ENCODE peak calls at places on chromosomes 13 and 19, in eight cellular contexts. G is AG04450; S is aorta; U is mesendoderm; B is K562; A is effector memory CD4-positive, alpha-beta T cell; E is CD4-positive, CD25-positive, alpha-beta regulatory T cell; Y is stomach. C is an unnamed sample.

GRCh38 chr19:49879243-49879960 is 1.9 kb downstream of the TBC1D17 start:
- DNase-seq in Y (no peak), U (peak), S (no peak), A (no peak), B (no peak), G (no peak), E (no peak), C (no peak)

GRCh38 chr13:27975579-27976361 is 6.7 kb upstream of the CDX2 start:
- DNase-seq in E (no peak), A (no peak), U (no peak), Y (peak), S (no peak), G (no peak), B (no peak), C (no peak)

GRCh38 chr19:22595918-22596341 is 38.2 kb upstream of the ZNF492 start:
- DNase-seq in E (no peak), S (peak), U (no peak), B (peak), G (no peak), A (no peak), Y (no peak), C (no peak)

GRCh38 chr19:43562698-43563241 is 12.6 kb downstream of the XRCC1 start:
- DNase-seq in E (peak), U (no peak), A (peak), B (no peak), G (peak), S (peak), Y (peak), C (no peak)

GRCh38 chr13:87907202-87907601 is 236.0 kb downstream of the SLITRK5 start:
- DNase-seq in B (no peak), S (no peak), A (no peak), E (no peak), G (no peak), U (no peak), Y (no peak), C (no peak)

GRCh38 chr13:34107814-34108213 is 289.9 kb downstream of the RFC3 start:
- DNase-seq in B (no peak), A (no peak), Y (no peak), E (no peak), S (no peak), U (no peak), G (no peak), C (no peak)

GRCh38 chr19:2949939-2950285 is 5.1 kb upstream of the ZNF77 start:
- DNase-seq in U (peak), S (no peak), B (peak), A (no peak), Y (peak), G (no peak), E (no peak), C (peak)

GRCh38 chr13:113774177-113775107 is 15.4 kb downstream of the TMEM255B start:
- DNase-seq in Y (peak), U (no peak), G (no peak), B (no peak), A (no peak), S (no peak), E (no peak), C (no peak)

GRCh38 chr13:33249066-33249465 is 36.5 kb downstream of the STARD13 start:
- DNase-seq in B (no peak), G (no peak), Y (no peak), E (no peak), A (no peak), U (no peak), S (no peak), C (no peak)

GRCh38 chr19:16315825-16316505 is 8.7 kb upstream of the KLF2 start:
- DNase-seq in A (no peak), U (no peak), E (no peak), S (peak), B (peak), Y (no peak), G (peak), C (no peak)

GRCh38 chr19:40750035-40750284 is 317 bp downstream of the ACTMAP start:
- DNase-seq in A (no peak), B (no peak), Y (no peak), E (no peak), G (no peak), U (no peak), S (no peak), C (no peak)

GRCh38 chr13:67258482-67258881 is 28.3 kb upstream of the PCDH9 start:
- DNase-seq in B (no peak), A (no peak), S (no peak), E (no peak), U (peak), G (no peak), Y (no peak), C (no peak)

GRCh38 chr19:51016798-51017683 is 2.5 kb downstream of the KLK10 start:
- DNase-seq in Y (peak), B (peak), U (peak), G (no peak), A (no peak), E (no peak), S (peak), C (peak)

GRCh38 chr19:18522124-18522861 is 423 bp upstream of the ELL start:
- DNase-seq in U (peak), Y (peak), S (peak), E (peak), G (peak), B (peak), A (peak), C (peak)

GRCh38 chr13:88074794-88075509 is 403.8 kb downstream of the SLITRK5 start:
- DNase-seq in G (no peak), B (no peak), E (no peak), Y (no peak), A (no peak), S (no peak), U (no peak), C (no peak)

GRCh38 chr19:3369337-3370213 is 3.2 kb downstream of the NFIC start:
- DNase-seq in S (peak), G (no peak), U (peak), A (no peak), B (peak), Y (peak), E (no peak), C (no peak)

GRCh38 chr19:4624733-4625362 is 14.5 kb upstream of the TNFAIP8L1 start:
- DNase-seq in S (no peak), Y (no peak), A (no peak), E (no peak), G (no peak), U (peak), B (peak), C (peak)

GRCh38 chr13:37342205-37342604 is 236.7 kb upstream of the CSNK1A1L start:
- DNase-seq in E (no peak), A (no peak), B (no peak), Y (no peak), S (no peak), U (no peak), G (no peak), C (no peak)

GRCh38 chr19:12641456-12641855 is 25.1 kb downstream of the MAN2B1 start:
- DNase-seq in A (no peak), S (no peak), B (no peak), U (no peak), E (no peak), Y (no peak), G (no peak), C (no peak)
- H3K27ac ChIP-seq in A (no peak), S (no peak), B (no peak), U (no peak), E (no peak), Y (no peak), G (no peak), C (no peak)

GRCh38 chr19:46493236-46494114 is 2.2 kb downstream of the PNMA8B start:
- DNase-seq in U (peak), B (no peak), S (peak), A (no peak), G (no peak), E (peak), Y (no peak), C (no peak)

GRCh38 chr19:46495789-46496099 is at the start of gene PNMA8B:
- DNase-seq in Y (no peak), S (peak), A (no peak), U (peak), E (peak), B (peak), G (no peak), C (peak)

GRCh38 chr19:46492841-46493235 is 2.8 kb downstream of the PNMA8B start:
- DNase-seq in A (no peak), U (no peak), B (no peak), E (no peak), S (peak), G (no peak), Y (no peak), C (no peak)

GRCh38 chr19:46494936-46495788 is 505 bp downstream of the PNMA8B start:
- DNase-seq in B (no peak), Y (no peak), E (no peak), U (no peak), G (no peak), A (no peak), S (peak), C (no peak)

DNA sequence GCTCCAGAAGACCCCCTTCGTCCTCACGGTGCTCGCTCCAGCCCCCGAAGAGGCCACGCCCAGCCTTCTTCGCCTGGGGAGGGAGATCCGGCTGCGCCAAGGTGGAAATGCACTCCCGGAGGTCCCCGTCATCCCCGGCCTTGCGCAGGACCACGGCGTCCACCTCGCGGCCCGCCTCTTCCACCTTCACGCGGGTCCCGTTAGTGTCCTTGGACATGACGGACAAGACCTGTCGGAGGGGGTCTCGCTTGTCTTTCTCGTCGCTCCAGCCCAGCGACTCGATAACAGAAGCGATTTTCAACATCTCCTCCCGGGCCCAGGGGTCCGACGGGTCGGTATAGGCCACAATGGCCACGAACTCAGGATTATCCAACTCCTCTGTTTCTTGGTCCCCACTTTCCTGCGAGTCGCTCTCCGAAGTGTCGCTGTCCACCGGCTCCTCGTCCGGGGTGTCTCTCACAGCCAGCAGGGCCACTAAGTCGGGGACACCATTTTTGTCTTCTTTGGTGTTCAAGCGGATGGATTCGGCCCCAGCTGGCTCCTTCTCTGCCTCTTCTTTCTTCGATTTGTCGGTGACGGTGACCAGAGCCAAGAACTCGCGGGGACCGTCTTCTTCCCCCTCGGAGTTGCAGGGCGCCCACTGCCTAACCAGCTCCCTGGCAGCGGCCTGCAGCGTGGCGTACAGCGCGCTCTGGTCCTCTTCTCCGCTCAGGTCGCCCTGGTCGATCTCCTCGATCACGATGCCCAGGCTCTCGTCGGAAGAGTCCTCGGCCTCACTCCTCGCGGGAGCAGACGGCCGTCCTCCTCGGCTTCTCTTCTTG is 1.3 kb downstream of the PNMA8B start:
- DNase-seq in Y (no peak), G (no peak), B (no peak), E (no peak), U (no peak), S (peak), A (no peak), C (no peak)
- H3K27ac ChIP-seq in Y (no peak), G (no peak), B (no peak), E (no peak), U (no peak), S (no peak), A (no peak), C (no peak)

GRCh38 chr13:46372071-46372470 is 15.0 kb downstream of the RUBCNL start:
- DNase-seq in S (no peak), U (no peak), B (no peak), E (no peak), A (no peak), G (no peak), Y (no peak), C (peak)

GRCh38 chr13:46367622-46368327 is 19.3 kb downstream of the RUBCNL start:
- DNase-seq in E (no peak), B (no peak), A (no peak), Y (no peak), U (no peak), S (no peak), G (no peak), C (no peak)

GRCh38 chr13:46374710-46375109 is 12.3 kb downstream of the RUBCNL start:
- DNase-seq in Y (no peak), S (no peak), E (no peak), B (peak), U (no peak), A (no peak), G (no peak), C (no peak)

GRCh38 chr13:46373623-46374022 is 13.4 kb downstream of the RUBCNL start:
- DNase-seq in G (no peak), S (no peak), U (no peak), A (no peak), E (no peak), B (no peak), Y (no peak), C (no peak)

DNA sequence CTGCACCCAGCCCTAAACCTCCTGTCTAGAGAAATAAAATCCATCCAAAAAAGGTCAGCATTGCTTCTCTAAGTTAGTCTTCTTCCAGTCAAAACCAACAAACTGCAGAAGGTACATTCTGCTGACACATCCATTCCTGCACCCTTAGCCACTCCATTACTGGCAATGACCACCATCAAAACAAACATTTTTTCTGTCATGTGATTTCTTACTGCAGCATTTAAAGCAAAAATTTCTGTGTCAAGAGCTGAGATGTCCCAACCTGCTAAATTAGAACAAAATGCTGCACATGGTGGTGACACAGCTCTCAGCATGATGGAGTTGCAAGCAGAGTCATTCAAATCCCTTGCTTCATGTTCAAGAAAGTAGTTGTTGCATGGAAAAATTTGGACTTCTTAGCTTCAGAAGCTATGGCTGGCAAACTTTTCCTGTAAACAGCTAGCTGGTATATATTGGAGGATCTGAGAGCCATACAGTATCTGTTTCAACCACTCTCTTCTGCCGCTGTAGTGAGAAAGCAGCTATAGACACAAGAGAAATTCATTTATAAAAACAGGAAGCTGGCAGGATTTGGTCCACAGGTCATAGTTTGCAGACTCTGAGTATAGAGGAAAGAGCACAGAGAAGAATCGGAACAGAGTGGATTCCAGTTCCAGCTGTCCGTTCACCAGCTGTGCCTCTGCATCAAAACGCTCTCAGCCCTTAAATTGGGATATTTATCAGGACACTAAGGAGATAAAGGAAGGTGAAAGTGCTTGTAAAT is 17.4 kb downstream of the RUBCNL start:
- DNase-seq in A (no peak), E (no peak), U (no peak), G (peak), S (no peak), B (no peak), Y (no peak), C (no peak)
- H3K27ac ChIP-seq in A (no peak), E (no peak), U (no peak), G (peak), S (no peak), B (no peak), Y (peak), C (no peak)

GRCh38 chr19:55096061-55096701 is 20.5 kb downstream of the EPS8L1 start:
- DNase-seq in Y (no peak), U (peak), E (no peak), G (no peak), S (no peak), B (no peak), A (no peak), C (no peak)

GRCh38 chr19:55095260-55096060 is 19.8 kb downstream of the EPS8L1 start:
- DNase-seq in G (no peak), Y (no peak), U (peak), E (no peak), A (no peak), B (no peak), S (no peak), C (no peak)

GRCh38 chr19:55092423-55093318 is 17.0 kb downstream of the EPS8L1 start:
- DNase-seq in Y (no peak), U (peak), S (no peak), A (no peak), B (no peak), G (no peak), E (no peak), C (no peak)

GRCh38 chr19:55091955-55092354 is 16.3 kb downstream of the EPS8L1 start:
- DNase-seq in A (no peak), E (no peak), Y (no peak), B (peak), U (peak), S (no peak), G (no peak), C (peak)

DNA sequence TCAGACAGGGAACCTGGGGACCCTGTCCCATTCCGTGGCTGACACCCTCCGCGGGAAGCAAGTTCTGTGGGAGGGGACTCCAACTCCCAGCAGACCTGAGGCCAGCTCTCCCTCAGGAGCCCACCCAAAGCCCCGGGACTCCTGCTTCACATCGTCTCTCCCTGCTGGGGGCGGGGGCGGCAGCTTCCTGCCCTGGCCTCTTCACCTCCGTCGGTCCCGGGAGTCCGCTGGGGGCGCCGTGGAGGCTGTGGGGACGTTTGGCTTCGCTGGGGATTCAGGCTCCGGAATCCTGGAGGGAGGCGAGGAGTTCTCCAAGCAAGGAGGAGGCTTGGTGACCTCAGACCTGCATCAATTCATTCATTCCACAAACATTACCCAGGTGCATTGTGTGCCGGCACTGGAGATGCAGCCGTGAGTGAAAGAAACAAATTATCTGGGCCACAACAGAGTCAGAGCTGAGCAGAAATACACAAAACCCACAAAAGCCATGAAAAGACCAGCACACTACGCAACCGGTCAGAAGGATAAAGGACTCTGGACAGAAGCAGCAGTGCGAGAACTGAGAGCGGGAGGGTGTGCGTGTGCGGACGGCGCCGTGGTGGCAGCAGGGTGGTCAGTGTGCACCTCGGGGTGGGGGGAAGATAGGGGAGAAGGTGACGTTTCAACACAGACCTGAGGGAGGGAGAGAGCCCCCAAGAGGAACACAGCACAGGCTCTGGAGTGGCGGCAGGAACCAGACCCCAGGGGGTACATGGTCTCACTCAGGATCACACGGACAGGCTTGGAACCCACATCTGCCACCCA is 19.0 kb downstream of the EPS8L1 start:
- DNase-seq in Y (no peak), A (no peak), S (no peak), B (no peak), U (peak), E (no peak), G (no peak), C (no peak)
- H3K27ac ChIP-seq in Y (no peak), A (no peak), S (no peak), B (no peak), U (no peak), E (no peak), G (no peak), C (no peak)

GRCh38 chr19:33511346-33511745 is 10.2 kb downstream of the PEPD start:
- DNase-seq in S (no peak), U (no peak), B (no peak), E (no peak), A (no peak), G (no peak), Y (no peak), C (no peak)
- H3K27ac ChIP-seq in S (no peak), U (no peak), B (no peak), E (no peak), A (no peak), G (no peak), Y (no peak), C (no peak)

C was measured in WERI-Rb-1.